ENCODE peak calls at places on chromosomes 11 and 22, in six cellular contexts. I is cardiac muscle cell; F is CD4-positive, alpha-beta T cell; V is mesendoderm; L is ascending aorta; N is SJSA1. O is an unnamed sample.

GRCh38 chr11:93869830-93870229 is 19.4 kb upstream of the VSTM5 start:
- DNase-seq in I (no peak), F (no peak), V (no peak), L (no peak), N (no peak), O (no peak)

GRCh38 chr11:106608677-106609076 is 409.6 kb downstream of the GUCY1A2 start:
- DNase-seq in I (no peak), F (no peak), V (no peak), L (no peak), N (no peak), O (no peak)

GRCh38 chr22:46976598-46976997 is 214.1 kb downstream of the TBC1D22A start:
- DNase-seq in I (no peak), F (no peak), V (no peak), L (no peak), N (no peak), O (no peak)

GRCh38 chr11:30801357-30801756 is 215.2 kb upstream of the MPPED2 start:
- DNase-seq in I (no peak), F (no peak), V (no peak), L (no peak), N (no peak), O (no peak)

GRCh38 chr22:20126284-20127029 is 5.1 kb upstream of the ZDHHC8 start:
- DNase-seq in I (no peak), F (no peak), V (no peak), L (no peak), N (no peak), O (no peak)

GRCh38 chr11:73894725-73895335 is 18.0 kb downstream of the PAAF1 start:
- DNase-seq in I (no peak), F (no peak), V (no peak), L (no peak), N (no peak), O (no peak)

GRCh38 chr11:126607374-126607773 is 251.9 kb downstream of the ST3GAL4 start:
- DNase-seq in I (peak; percentile 64), F (no peak), V (peak; percentile 79), L (no peak), N (peak; percentile 50), O (no peak)

GRCh38 chr11:113553235-113553634 is 78.0 kb upstream of the DRD2 start:
- DNase-seq in I (no peak), F (no peak), V (peak; percentile 94), L (no peak), N (peak; percentile 87), O (no peak)

GRCh38 chr22:41257696-41258095 is 17.0 kb upstream of the CHADL start:
- DNase-seq in I (no peak), F (no peak), V (no peak), L (no peak), N (no peak), O (no peak)

GRCh38 chr22:26990503-26991189 is 333.3 kb downstream of the MIAT start:
- DNase-seq in I (no peak), F (no peak), V (no peak), L (no peak), N (no peak), O (no peak)

GRCh38 chr22:35629406-35630234 is 12.5 kb upstream of the MB start:
- DNase-seq in I (peak; percentile 37), F (no peak), V (peak; percentile 97), L (peak; percentile 56), N (peak; percentile 99), O (peak; percentile 59)

GRCh38 chr11:44815917-44816456 is 89.2 kb downstream of the TSPAN18 start:
- DNase-seq in I (no peak), F (no peak), V (no peak), L (no peak), N (no peak), O (no peak)

GRCh38 chr11:83115551-83115950 is 41.4 kb upstream of the PCF11 start:
- DNase-seq in I (peak; percentile 69), F (no peak), V (peak; percentile 19), L (no peak), N (no peak), O (no peak)

GRCh38 chr11:33674035-33674814 is 26.4 kb downstream of the C11orf91 start:
- DNase-seq in I (no peak), F (no peak), V (peak; percentile 47), L (no peak), N (peak; percentile 34), O (no peak)

GRCh38 chr11:48307760-48308386 is 1.9 kb downstream of the OR4S1 start:
- DNase-seq in I (peak; percentile 0), F (peak; percentile 57), V (peak; percentile 57), L (no peak), N (peak; percentile 66), O (peak; percentile 52)

GRCh38 chr11:12691473-12691872 is 17.3 kb downstream of the TEAD1 start:
- DNase-seq in I (no peak), F (no peak), V (no peak), L (no peak), N (no peak), O (no peak)

GRCh38 chr11:67303132-67303988 is at the start of gene SSH3:
- DNase-seq in I (peak; percentile 80), F (no peak), V (peak; percentile 87), L (no peak), N (no peak), O (peak; percentile 19)

GRCh38 chr22:39332441-39333064 is 13.1 kb upstream of the RPL3 start:
- DNase-seq in I (peak; percentile 48), F (no peak), V (no peak), L (no peak), N (no peak), O (no peak)
- H3K27ac ChIP-seq in I (peak overlapping the region; percentile 69), F (no peak overlapping the region), V (no peak overlapping the region), L (no peak overlapping the region), N (no peak overlapping the region), O (no peak overlapping the region)

GRCh38 chr11:96459751-96460150 is 69.9 kb downstream of the JRKL start:
- DNase-seq in I (no peak), F (no peak), V (no peak), L (no peak), N (no peak), O (no peak)
- H3K27ac ChIP-seq in I (no peak overlapping the region), F (no peak overlapping the region), V (no peak overlapping the region), L (no peak overlapping the region), N (no peak overlapping the region), O (no peak overlapping the region)

GRCh38 chr11:10938231-10938630 is 80.4 kb upstream of the ZBED5 start:
- DNase-seq in I (no peak), F (no peak), V (no peak), L (no peak), N (no peak), O (no peak)

GRCh38 chr11:10935015-10935564 is 77.2 kb upstream of the ZBED5 start:
- DNase-seq in I (no peak), F (no peak), V (no peak), L (no peak), N (no peak), O (no peak)

GRCh38 chr11:10937416-10937815 is 79.6 kb upstream of the ZBED5 start:
- DNase-seq in I (no peak), F (no peak), V (no peak), L (no peak), N (no peak), O (no peak)

GRCh38 chr11:10938650-10939387 is 81.0 kb upstream of the ZBED5 start:
- DNase-seq in I (no peak), F (no peak), V (no peak), L (no peak), N (no peak), O (no peak)

DNA sequence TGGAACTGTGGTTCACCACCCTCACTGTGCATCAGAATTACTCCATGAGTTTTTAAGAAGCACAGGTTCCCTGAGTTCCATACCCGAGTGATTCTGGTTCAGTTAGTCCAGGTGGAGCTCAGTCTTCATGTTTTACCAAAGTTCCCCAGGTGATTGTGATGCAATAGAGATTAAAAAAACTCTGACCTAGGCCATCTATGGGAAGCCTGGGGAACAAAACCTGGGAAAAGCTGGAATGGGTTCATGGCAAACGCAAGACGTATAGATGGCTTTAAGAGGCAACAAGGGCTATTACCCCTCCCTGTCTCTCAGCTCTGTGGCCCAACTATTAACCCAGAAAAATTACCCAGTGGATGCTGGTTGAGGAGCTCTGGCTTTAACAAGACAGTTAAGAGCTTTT is 79.1 kb upstream of the ZBED5 start:
- DNase-seq in I (no peak), F (no peak), V (no peak), L (no peak), N (no peak), O (no peak)
- H3K27ac ChIP-seq in I (no peak overlapping the region), F (no peak overlapping the region), V (no peak overlapping the region), L (no peak overlapping the region), N (no peak overlapping the region), O (no peak overlapping the region)

DNA sequence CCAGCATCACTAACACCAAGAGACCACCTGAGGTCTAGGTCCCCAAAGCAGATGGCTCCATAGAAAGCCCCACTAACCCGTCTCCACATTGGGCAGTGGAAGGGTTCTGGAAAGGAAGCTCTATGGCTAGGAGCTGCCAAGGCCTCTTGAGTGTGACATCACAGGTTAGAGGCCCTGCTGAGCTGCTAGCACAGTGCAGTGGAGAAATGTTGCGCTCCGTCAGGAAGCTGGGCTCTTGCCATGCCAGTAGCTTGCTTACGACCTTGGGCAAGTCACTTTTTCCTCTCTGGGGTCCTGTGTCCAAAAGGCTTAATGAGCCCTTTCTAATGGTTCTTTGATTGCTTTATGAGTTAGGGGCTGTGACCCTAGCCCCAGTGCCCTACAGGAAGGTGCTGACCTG is 10.6 kb downstream of the PIK3IP1 start:
- DNase-seq in I (no peak), F (no peak), V (no peak), L (no peak), N (no peak), O (no peak)
- H3K27ac ChIP-seq in I (no peak overlapping the region), F (peak overlapping the region; percentile 47), V (no peak overlapping the region), L (peak overlapping the region; percentile 15), N (no peak overlapping the region), O (peak overlapping the region; percentile 19)

GRCh38 chr11:123330071-123330470 is 100.0 kb upstream of the GRAMD1B start:
- DNase-seq in I (no peak), F (no peak), V (no peak), L (no peak), N (no peak), O (no peak)
- H3K27ac ChIP-seq in I (peak overlapping the region; percentile 80), F (no peak overlapping the region), V (no peak overlapping the region), L (no peak overlapping the region), N (no peak overlapping the region), O (no peak overlapping the region)

DNA sequence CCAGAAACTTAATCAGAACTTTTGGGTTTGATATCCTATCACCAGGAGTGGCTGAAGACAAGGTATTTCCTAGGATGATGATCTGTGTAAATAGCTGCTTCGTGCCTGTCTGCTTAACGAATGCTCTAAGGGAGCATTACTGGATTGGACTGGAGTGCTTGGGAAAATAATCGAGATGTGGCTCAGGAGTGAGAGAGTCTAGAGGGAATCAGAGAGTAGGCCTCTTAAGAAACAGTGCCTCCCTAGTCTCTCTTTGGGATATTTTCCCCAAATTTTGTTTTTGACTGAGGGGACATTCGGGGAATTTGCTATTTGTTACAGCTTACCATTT is 2.5 kb downstream of the MAML2 start:
- DNase-seq in I (no peak), F (no peak), V (no peak), L (no peak), N (no peak), O (no peak)
- H3K27ac ChIP-seq in I (no peak overlapping the region), F (peak overlapping the region; percentile 86), V (no peak overlapping the region), L (peak overlapping the region; percentile 95), N (peak overlapping the region; percentile 17), O (peak overlapping the region; percentile 75)

GRCh38 chr22:37910863-37911262 is 4.8 kb downstream of the MICALL1 start:
- DNase-seq in I (no peak), F (no peak), V (no peak), L (no peak), N (no peak), O (no peak)
- H3K27ac ChIP-seq in I (peak overlapping the region; percentile 73), F (no peak overlapping the region), V (peak overlapping the region; percentile 67), L (peak overlapping the region; percentile 10), N (no peak overlapping the region), O (no peak overlapping the region)

GRCh38 chr11:117932426-117932825 is 3.2 kb upstream of the TMPRSS13 start:
- DNase-seq in I (no peak), F (no peak), V (no peak), L (no peak), N (no peak), O (no peak)
- H3K27ac ChIP-seq in I (no peak overlapping the region), F (no peak overlapping the region), V (no peak overlapping the region), L (no peak overlapping the region), N (no peak overlapping the region), O (no peak overlapping the region)

O was measured in CD4-positive, alpha-beta memory T cell.